ENCODE peak calls at places on chromosomes 16 and 17, in nine cellular contexts. H is mesendoderm, G is breast epithelium, I is lung, Z is fibroblast of lung, N is RWPE1, W is cardiac muscle cell, D is Peyer's patch, B is OCI-LY7. A is an unnamed sample.

GRCh38 chr16:83856846-83857245 is 42.1 kb upstream of the MLYCD start:
- DNase-seq in H (no peak), G (no peak), I (no peak), Z (no peak), N (no peak), W (no peak), D (no peak), B (no peak), A (no peak)

GRCh38 chr16:3498988-3499387 is 1.8 kb upstream of the CLUAP1 start:
- DNase-seq in H (no peak), G (no peak), I (no peak), Z (no peak), N (no peak), W (no peak), D (peak), B (no peak), A (no peak)

GRCh38 chr16:66354321-66354854 is 12.1 kb upstream of the CDH5 start:
- DNase-seq in H (peak), G (no peak), I (no peak), Z (no peak), N (no peak), W (no peak), D (no peak), B (no peak), A (no peak)

GRCh38 chr17:28675980-28676379 is 14.0 kb downstream of the SUPT6H start:
- DNase-seq in H (peak), G (no peak), I (no peak), Z (no peak), N (peak), W (no peak), D (no peak), B (peak), A (no peak)

GRCh38 chr17:7084058-7084457 is 4.0 kb upstream of the CLEC10A start:
- DNase-seq in H (no peak), G (no peak), I (no peak), Z (peak), N (no peak), W (no peak), D (no peak), B (no peak), A (no peak)

GRCh38 chr17:78854508-78854907 is 13.9 kb upstream of the USP36 start:
- DNase-seq in H (no peak), G (no peak), I (no peak), Z (no peak), N (no peak), W (no peak), D (no peak), B (no peak), A (no peak)

GRCh38 chr17:11990363-11990983 is 6.8 kb downstream of the ZNF18 start:
- DNase-seq in H (no peak), G (no peak), I (no peak), Z (no peak), N (no peak), W (no peak), D (no peak), B (no peak), A (no peak)

GRCh38 chr16:55062446-55062845 is 131.8 kb downstream of the IRX5 start:
- DNase-seq in H (no peak), G (no peak), I (no peak), Z (no peak), N (no peak), W (no peak), D (no peak), B (no peak), A (no peak)

GRCh38 chr17:82241183-82241925 is 12.5 kb downstream of the SLC16A3 start:
- DNase-seq in H (no peak), G (peak), I (peak), Z (peak), N (peak), W (no peak), D (peak), B (no peak), A (peak)

GRCh38 chr17:80803451-80804428 is 187.9 kb upstream of the CHMP6 start:
- DNase-seq in H (no peak), G (no peak), I (no peak), Z (no peak), N (no peak), W (no peak), D (peak), B (no peak), A (no peak)

GRCh38 chr17:36486204-36487194 is at the start of gene ZNHIT3:
- DNase-seq in H (peak), G (peak), I (peak), Z (peak), N (peak), W (peak), D (peak), B (peak), A (peak)

GRCh38 chr16:56789360-56789759 is 59.4 kb downstream of the NUP93 start:
- DNase-seq in H (peak), G (no peak), I (peak), Z (peak), N (peak), W (peak), D (peak), B (peak), A (no peak)

GRCh38 chr17:81238815-81239713 is at the start of the genes NDUFAF8 and TEPSIN:
- DNase-seq in H (peak), G (peak), I (peak), Z (peak), N (peak), W (peak), D (peak), B (peak), A (peak)

GRCh38 chr16:9436175-9436574 is 344.7 kb downstream of the HAPSTR1 start:
- DNase-seq in H (no peak), G (no peak), I (no peak), Z (no peak), N (no peak), W (no peak), D (no peak), B (no peak), A (no peak)

GRCh38 chr17:71098071-71098470 is 928.7 kb downstream of the KCNJ2 start:
- DNase-seq in H (no peak), G (no peak), I (no peak), Z (no peak), N (no peak), W (no peak), D (no peak), B (no peak), A (no peak)

GRCh38 chr17:42918902-42919521 is 18.4 kb downstream of the G6PC1 start:
- DNase-seq in H (no peak), G (no peak), I (no peak), Z (peak), N (no peak), W (no peak), D (no peak), B (no peak), A (no peak)

GRCh38 chr17:49361129-49361901 is 735 bp downstream of the ZNF652 start:
- DNase-seq in H (peak), G (peak), I (peak), Z (no peak), N (peak), W (peak), D (peak), B (peak), A (peak)

GRCh38 chr16:89921699-89922476 is 1.3 kb upstream of the TUBB3 start:
- DNase-seq in H (peak), G (no peak), I (peak), Z (peak), N (peak), W (peak), D (peak), B (peak), A (peak)

GRCh38 chr16:73047536-73048291 is at the start of gene ZFHX3:
- DNase-seq in H (peak), G (peak), I (peak), Z (peak), N (no peak), W (peak), D (peak), B (peak), A (peak)

GRCh38 chr17:30095507-30096244 is 20.9 kb upstream of the NSRP1 start:
- DNase-seq in H (peak), G (no peak), I (no peak), Z (peak), N (peak), W (peak), D (no peak), B (peak), A (no peak)

GRCh38 chr17:28507567-28508195 is 1.5 kb downstream of the FOXN1 start:
- DNase-seq in H (no peak), G (peak), I (no peak), Z (no peak), N (peak), W (no peak), D (no peak), B (no peak), A (no peak)

GRCh38 chr17:335691-336090 is 16.9 kb downstream of the RPH3AL start:
- DNase-seq in H (peak), G (no peak), I (no peak), Z (no peak), N (no peak), W (peak), D (peak), B (no peak), A (no peak)

GRCh38 chr17:21375757-21376584 is at the start of gene KCNJ12:
- DNase-seq in H (peak), G (no peak), I (no peak), Z (peak), N (no peak), W (peak), D (no peak), B (no peak), A (no peak)

GRCh38 chr17:82862191-82862590 is 22.4 kb upstream of the ZNF750 start:
- DNase-seq in H (no peak), G (no peak), I (no peak), Z (no peak), N (no peak), W (no peak), D (no peak), B (no peak), A (no peak)

GRCh38 chr17:69090365-69090764 is 29.6 kb upstream of the ABCA9 start:
- DNase-seq in H (no peak), G (no peak), I (no peak), Z (peak), N (no peak), W (no peak), D (no peak), B (no peak), A (no peak)

GRCh38 chr16:66152841-66153525 is 213.5 kb upstream of the CDH5 start:
- DNase-seq in H (no peak), G (no peak), I (no peak), Z (peak), N (no peak), W (no peak), D (no peak), B (no peak), A (peak)

GRCh38 chr16:19879241-19879792 is 5.3 kb downstream of the GPRC5B start:
- DNase-seq in H (peak), G (peak), I (no peak), Z (no peak), N (peak), W (peak), D (no peak), B (no peak), A (no peak)

GRCh38 chr17:30493802-30494201 is 16.6 kb downstream of the GOSR1 start:
- DNase-seq in H (no peak), G (no peak), I (no peak), Z (peak), N (no peak), W (no peak), D (no peak), B (no peak), A (no peak)

GRCh38 chr17:20967776-20968175 is 75.0 kb downstream of the USP22 start:
- DNase-seq in H (peak), G (no peak), I (no peak), Z (peak), N (no peak), W (no peak), D (no peak), B (no peak), A (no peak)

GRCh38 chr16:71894229-71894920 is 956 bp upstream of the IST1 start:
- DNase-seq in H (peak), G (peak), I (peak), Z (peak), N (peak), W (peak), D (peak), B (peak), A (no peak)

GRCh38 chr17:38333635-38334295 is 10.0 kb downstream of the GPR179 start:
- DNase-seq in H (peak), G (no peak), I (no peak), Z (no peak), N (no peak), W (peak), D (peak), B (peak), A (no peak)

GRCh38 chr16:50612849-50613198 is 64.6 kb downstream of the NKD1 start:
- DNase-seq in H (no peak), G (no peak), I (no peak), Z (no peak), N (no peak), W (no peak), D (no peak), B (no peak), A (no peak)
- H3K27ac ChIP-seq in H (no peak), G (no peak), I (peak), Z (no peak), N (no peak), W (no peak), D (peak), B (no peak), A (no peak)

GRCh38 chr16:25013049-25013448 is 2.1 kb downstream of the ARHGAP17 start:
- DNase-seq in H (no peak), G (no peak), I (no peak), Z (no peak), N (no peak), W (no peak), D (peak), B (no peak), A (no peak)
- H3K27ac ChIP-seq in H (no peak), G (peak), I (peak), Z (peak), N (peak), W (no peak), D (peak), B (no peak), A (peak)

DNA sequence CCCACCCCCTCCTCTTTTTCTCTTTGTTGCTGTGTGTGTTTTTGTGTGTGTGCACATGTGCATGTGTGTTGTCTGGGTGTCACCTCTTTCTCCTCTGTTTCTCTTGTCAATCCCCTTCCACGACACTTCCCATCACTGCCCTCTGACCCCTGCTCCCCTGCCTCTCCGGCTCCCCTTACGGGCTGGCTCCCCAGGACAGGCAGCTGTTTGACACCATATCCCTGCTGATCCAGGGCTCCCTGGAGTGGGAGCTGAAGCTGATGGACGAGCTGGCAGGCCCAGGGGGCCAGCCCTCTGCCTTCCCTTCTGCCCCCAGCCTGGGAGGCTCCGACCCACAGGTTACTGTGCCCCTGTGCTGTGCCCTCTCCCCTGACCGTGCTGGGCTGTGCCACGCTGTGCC is 15.2 kb upstream of the ABCC3 start:
- DNase-seq in H (no peak), G (no peak), I (no peak), Z (no peak), N (no peak), W (no peak), D (no peak), B (no peak), A (no peak)
- H3K27ac ChIP-seq in H (no peak), G (no peak), I (no peak), Z (no peak), N (no peak), W (peak), D (no peak), B (no peak), A (no peak)

GRCh38 chr17:8206536-8206935 is 3.8 kb downstream of the AURKB start:
- DNase-seq in H (no peak), G (no peak), I (no peak), Z (no peak), N (no peak), W (no peak), D (no peak), B (no peak), A (no peak)

GRCh38 chr17:8204761-8205555 is 5.4 kb downstream of the AURKB start:
- DNase-seq in H (no peak), G (no peak), I (no peak), Z (no peak), N (no peak), W (no peak), D (no peak), B (no peak), A (no peak)

GRCh38 chr17:8212312-8213180 is 2.2 kb upstream of the AURKB start:
- DNase-seq in H (no peak), G (no peak), I (no peak), Z (no peak), N (no peak), W (no peak), D (no peak), B (no peak), A (no peak)

GRCh38 chr17:8209909-8210760 is at the start of gene AURKB:
- DNase-seq in H (peak), G (peak), I (peak), Z (peak), N (peak), W (peak), D (peak), B (peak), A (peak)

GRCh38 chr17:8210761-8211458 is 535 bp upstream of the AURKB start:
- DNase-seq in H (no peak), G (no peak), I (no peak), Z (no peak), N (no peak), W (no peak), D (no peak), B (no peak), A (peak)
- H3K27ac ChIP-seq in H (no peak), G (peak), I (peak), Z (peak), N (peak), W (no peak), D (peak), B (peak), A (peak)

DNA sequence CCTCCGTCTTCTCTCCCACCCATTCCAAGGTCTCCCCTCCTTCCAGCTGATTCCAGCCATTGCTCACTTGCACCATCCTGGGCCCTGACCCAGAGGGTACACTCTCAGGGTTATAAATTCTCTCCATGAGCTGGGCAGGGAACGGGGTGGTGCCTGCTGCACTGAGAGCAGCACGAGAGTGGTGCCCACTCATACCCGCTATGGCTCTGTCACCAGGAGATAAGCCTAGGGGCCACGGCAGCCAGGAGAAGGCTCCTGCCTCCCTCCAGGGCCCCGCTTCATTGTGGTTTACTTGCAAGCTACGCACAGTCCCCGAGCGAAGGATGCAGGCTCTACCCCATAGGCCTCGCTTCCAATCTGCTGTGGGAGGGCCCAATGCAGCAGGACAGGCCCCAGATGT is 48.6 kb downstream of the VAC14 start:
- DNase-seq in H (no peak), G (no peak), I (no peak), Z (no peak), N (no peak), W (no peak), D (no peak), B (no peak), A (no peak)
- H3K27ac ChIP-seq in H (no peak), G (peak), I (peak), Z (no peak), N (peak), W (no peak), D (peak), B (no peak), A (no peak)

GRCh38 chr17:17064322-17064721 is 22.1 kb downstream of the MPRIP start:
- DNase-seq in H (no peak), G (no peak), I (no peak), Z (no peak), N (no peak), W (no peak), D (peak), B (no peak), A (no peak)
- H3K27ac ChIP-seq in H (no peak), G (no peak), I (peak), Z (no peak), N (peak), W (no peak), D (no peak), B (no peak), A (no peak)

GRCh38 chr17:40695874-40696472 is 7.6 kb downstream of the KRT24 start:
- DNase-seq in H (no peak), G (no peak), I (no peak), Z (peak), N (no peak), W (no peak), D (no peak), B (no peak), A (no peak)
- H3K27ac ChIP-seq in H (no peak), G (peak), I (no peak), Z (no peak), N (no peak), W (no peak), D (no peak), B (no peak), A (no peak)

DNA sequence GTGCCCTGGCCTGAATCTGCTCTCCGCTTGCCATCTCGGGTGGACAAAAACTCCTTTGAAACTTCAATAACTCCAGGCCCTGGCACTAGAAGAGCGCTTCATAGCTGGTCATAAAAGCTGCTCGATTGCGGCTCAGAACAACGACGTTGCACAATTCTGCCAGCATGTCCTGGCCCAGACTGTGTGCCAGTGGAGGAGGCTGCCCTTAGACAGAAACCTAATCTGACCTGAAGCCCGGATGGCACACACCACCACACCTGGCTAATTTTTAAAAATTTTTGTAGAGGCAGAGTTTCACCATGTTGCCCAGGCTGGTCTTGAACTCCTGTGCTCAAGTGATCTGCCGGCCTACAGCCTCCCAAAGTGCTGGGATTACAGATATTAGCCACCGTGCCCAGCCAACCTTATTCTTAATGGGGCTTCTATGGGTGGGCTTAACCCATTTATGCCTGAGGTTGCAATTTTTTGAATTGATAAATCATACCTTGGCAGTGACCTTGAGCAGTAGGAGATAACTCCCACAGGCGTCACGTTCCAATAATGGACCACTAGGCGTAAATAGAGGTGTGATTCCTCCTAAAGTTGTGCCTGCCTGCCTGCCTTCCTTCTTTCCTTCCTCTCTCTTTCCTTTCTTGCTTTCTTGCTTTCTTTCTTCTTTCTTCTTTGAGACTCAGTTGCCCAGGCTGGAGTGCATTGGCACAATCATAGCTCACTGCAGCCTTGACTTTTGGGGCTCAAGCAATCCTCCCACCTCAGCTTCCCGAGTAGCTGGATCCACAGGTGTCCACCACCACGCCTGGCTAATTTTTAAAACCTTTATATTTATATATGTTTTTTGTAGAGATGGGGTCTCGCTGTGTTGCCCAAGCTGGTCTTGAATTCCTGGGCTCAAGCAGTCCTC is 1.1 kb upstream of the PPL start:
- DNase-seq in H (no peak), G (peak), I (peak), Z (no peak), N (no peak), W (no peak), D (peak), B (no peak), A (no peak)
- H3K27ac ChIP-seq in H (no peak), G (peak), I (peak), Z (no peak), N (peak), W (no peak), D (peak), B (no peak), A (no peak)

GRCh38 chr17:72123964-72124791 is 3.4 kb downstream of the SOX9 start:
- DNase-seq in H (no peak), G (no peak), I (no peak), Z (no peak), N (no peak), W (no peak), D (no peak), B (no peak), A (no peak)
- H3K27ac ChIP-seq in H (no peak), G (peak), I (no peak), Z (no peak), N (no peak), W (no peak), D (no peak), B (no peak), A (no peak)

A was measured in SJSA1.